ENCODE peak calls at places on chromosome X, in nine cellular contexts. W, Q, B, S, I, E, U, N and X are unnamed samples.

GRCh38 chrX:7647826-7648225 is 195.1 kb upstream of the VCX start:
- DNase-seq in N (no peak), E (no peak), U (no peak), B (no peak), S (no peak), W (no peak), I (peak), Q (no peak), X (no peak)

GRCh38 chrX:45515262-45516215 is 314.9 kb upstream of the DIPK2B start:
- DNase-seq in I (peak), U (peak), Q (peak), W (peak), S (peak), B (peak), N (no peak), E (peak), X (no peak)

GRCh38 chrX:22135171-22135711 is 103.1 kb downstream of the PHEX start:
- DNase-seq in B (no peak), W (no peak), E (peak), S (peak), N (no peak), Q (peak), U (peak), I (no peak), X (no peak)

GRCh38 chrX:84168574-84168973 is 19.4 kb downstream of the RPS6KA6 start:
- DNase-seq in W (no peak), B (no peak), U (no peak), Q (no peak), N (no peak), S (peak), I (no peak), E (no peak), X (no peak)

GRCh38 chrX:110162131-110162530 is 155.8 kb downstream of the AMMECR1 start:
- DNase-seq in B (no peak), I (no peak), E (no peak), Q (no peak), S (no peak), U (no peak), W (no peak), N (no peak), X (no peak)

GRCh38 chrX:141469469-141469868 is 115.1 kb downstream of the SPANXA1 start:
- DNase-seq in I (no peak), W (no peak), Q (peak), B (no peak), E (no peak), U (no peak), S (peak), N (no peak), X (no peak)

GRCh38 chrX:122945328-122945727 is 238.8 kb upstream of the GRIA3 start:
- DNase-seq in S (no peak), N (no peak), B (no peak), I (no peak), W (no peak), Q (no peak), E (no peak), U (no peak), X (no peak)

GRCh38 chrX:37287741-37288424 is 61.3 kb upstream of the PRRG1 start:
- DNase-seq in I (no peak), U (no peak), N (no peak), S (no peak), Q (no peak), W (no peak), E (no peak), B (no peak), X (no peak)

GRCh38 chrX:7263961-7264360 is 116.0 kb upstream of the PUDP start:
- DNase-seq in W (no peak), Q (no peak), U (no peak), N (no peak), I (no peak), S (peak), B (no peak), E (peak), X (no peak)

GRCh38 chrX:46547857-46548256 is 2.6 kb upstream of the ZNF674 start:
- DNase-seq in E (peak), B (no peak), U (peak), N (no peak), I (no peak), W (no peak), Q (peak), S (peak), X (no peak)

GRCh38 chrX:138761380-138761779 is 49.9 kb upstream of the FGF13 start:
- DNase-seq in W (no peak), N (no peak), E (no peak), I (no peak), B (no peak), S (no peak), U (no peak), Q (no peak), X (no peak)

GRCh38 chrX:138759217-138759943 is 47.9 kb upstream of the FGF13 start:
- DNase-seq in Q (no peak), B (no peak), I (no peak), E (no peak), N (no peak), W (no peak), U (no peak), S (no peak), X (no peak)

GRCh38 chrX:138754861-138755260 is 43.3 kb upstream of the FGF13 start:
- DNase-seq in I (no peak), S (no peak), Q (no peak), N (no peak), U (no peak), E (no peak), W (no peak), B (no peak), X (no peak)

GRCh38 chrX:138756234-138756633 is 44.7 kb upstream of the FGF13 start:
- DNase-seq in E (no peak), I (peak), N (no peak), Q (peak), U (peak), B (no peak), S (peak), W (peak), X (no peak)
- TF ChIP-seq CTCF in E (peak), I (peak), N (no peak), Q (no peak), U (peak), B (no peak), S (no peak), W (no peak), X (no peak)

DNA sequence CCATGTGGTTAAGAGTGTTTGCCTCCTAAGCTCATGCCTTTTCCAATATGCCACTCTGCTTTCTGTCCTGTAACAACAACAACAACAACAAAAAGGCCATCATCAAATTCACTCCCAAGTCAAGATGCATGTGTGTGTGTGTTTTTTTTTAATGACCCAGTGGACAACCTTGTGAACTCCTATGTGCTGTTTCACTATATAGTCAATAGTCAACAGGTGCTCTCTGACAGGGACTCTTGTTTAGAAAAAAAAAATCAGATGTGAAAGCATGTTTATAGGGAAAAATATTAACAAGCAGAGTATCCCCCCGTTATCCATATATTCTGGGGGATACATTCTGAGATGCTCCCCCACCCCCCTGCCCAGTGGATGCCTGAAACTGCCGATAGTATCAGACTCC is 50.6 kb upstream of the BEND2 start:
- DNase-seq in I (no peak), S (no peak), B (no peak), U (no peak), N (no peak), W (no peak), E (no peak), Q (no peak), X (no peak)
- TF ChIP-seq CTCF in I (no peak), S (no peak), B (no peak), U (no peak), N (no peak), W (no peak), E (no peak), Q (no peak), X (no peak)

GRCh38 chrX:109049903-109050302 is 313.5 kb upstream of the IRS4 start:
- DNase-seq in I (peak), N (no peak), Q (no peak), S (no peak), W (no peak), B (no peak), U (no peak), E (no peak), X (no peak)
- TF ChIP-seq CTCF in I (peak), N (no peak), Q (peak), S (no peak), W (no peak), B (no peak), U (no peak), E (peak), X (peak)

GRCh38 chrX:132774312-132774711 is 184.1 kb downstream of the HS6ST2 start:
- DNase-seq in W (no peak), E (peak), Q (no peak), U (no peak), N (no peak), S (no peak), I (no peak), B (no peak), X (no peak)

GRCh38 chrX:132775230-132775823 is 183.1 kb downstream of the HS6ST2 start:
- DNase-seq in E (no peak), U (no peak), I (no peak), S (no peak), N (no peak), B (no peak), Q (no peak), W (no peak), X (no peak)

DNA sequence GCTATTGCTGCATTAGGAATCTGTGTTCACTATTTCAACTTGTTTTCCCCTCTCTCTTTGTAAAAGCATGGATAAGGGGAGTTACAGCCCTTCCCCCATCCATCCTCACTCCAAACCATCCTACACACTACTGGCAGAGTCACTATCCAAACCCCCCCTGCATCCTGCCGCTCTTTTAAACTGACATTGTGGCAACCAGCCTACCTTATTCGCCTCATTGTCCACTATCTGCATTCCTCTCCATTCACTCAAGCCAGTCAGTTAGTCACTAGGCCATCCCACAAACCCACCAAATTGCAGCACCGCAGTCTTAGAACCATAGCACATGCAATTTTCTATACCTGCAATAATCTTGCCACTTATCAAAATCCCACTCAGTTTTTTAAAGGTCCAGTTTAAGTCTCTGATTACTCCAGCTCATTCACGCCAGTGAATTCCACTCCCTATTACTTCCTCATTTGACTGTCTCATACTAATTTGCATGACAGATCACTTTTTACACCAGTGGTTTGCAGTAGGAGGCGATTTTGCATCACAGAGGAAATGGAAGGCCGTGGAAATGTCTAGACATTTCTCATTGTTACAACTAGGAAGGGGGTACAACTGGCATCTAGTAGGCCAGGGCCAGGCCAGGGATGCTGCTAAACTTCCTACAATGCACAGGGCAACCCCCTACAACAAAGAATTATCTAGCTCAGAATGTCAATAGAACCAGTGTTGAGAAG is 181.8 kb downstream of the HS6ST2 start:
- DNase-seq in N (no peak), B (no peak), S (no peak), U (no peak), E (no peak), W (no peak), I (no peak), Q (no peak), X (no peak)
- TF ChIP-seq CTCF in N (no peak), B (no peak), S (no peak), U (no peak), E (no peak), W (no peak), I (no peak), Q (no peak), X (no peak)

DNA sequence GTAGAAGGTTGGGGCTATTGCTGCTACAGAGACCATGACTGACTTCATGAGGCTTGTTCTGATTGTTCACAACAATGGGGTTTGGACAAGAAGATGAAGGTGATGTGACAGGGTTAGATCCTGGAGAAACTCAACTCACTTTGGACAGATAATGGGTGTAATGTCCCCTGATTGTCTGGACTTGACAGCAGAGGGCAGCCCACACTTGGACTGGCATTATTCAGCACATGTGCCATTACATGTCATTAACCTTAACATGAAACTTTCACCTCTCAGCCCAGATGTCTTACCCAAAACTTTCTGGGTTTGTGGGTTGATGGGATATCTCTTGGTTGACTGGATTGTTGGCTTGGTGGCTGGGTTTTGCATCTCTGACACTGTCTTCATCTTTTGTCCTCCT is 101.5 kb downstream of the MXRA5 start:
- DNase-seq in I (no peak), B (no peak), E (no peak), U (peak), Q (peak), W (no peak), S (peak), N (no peak), X (no peak)
- TF ChIP-seq CTCF in I (no peak), B (no peak), E (no peak), U (no peak), Q (no peak), W (peak), S (no peak), N (no peak), X (peak)

GRCh38 chrX:13868481-13869040 is 51.7 kb upstream of the GPM6B start:
- DNase-seq in W (no peak), N (no peak), B (no peak), S (no peak), U (peak), Q (peak), E (no peak), I (no peak), X (no peak)
- TF ChIP-seq CTCF in W (no peak), N (no peak), B (no peak), S (no peak), U (no peak), Q (no peak), E (no peak), I (no peak), X (no peak)

DNA sequence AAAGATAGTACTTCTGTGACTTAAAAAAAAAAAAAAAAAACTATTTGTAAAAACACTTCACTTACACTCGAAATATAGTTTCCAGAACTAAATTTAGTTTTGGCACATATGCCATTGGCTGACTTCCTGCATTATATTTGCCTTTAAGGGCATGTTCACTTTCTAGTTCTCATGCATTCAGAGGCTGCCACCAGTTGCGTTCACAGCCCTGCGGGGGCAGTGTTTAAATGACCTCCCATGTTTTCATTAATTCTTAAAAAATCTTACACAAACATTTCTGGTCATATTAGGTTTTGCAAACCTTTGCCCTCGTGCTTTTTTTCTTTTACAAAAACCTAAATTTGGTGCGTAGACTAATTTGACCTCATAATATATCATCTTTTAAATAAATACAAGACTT is 12.5 kb upstream of the ARHGAP6 start:
- DNase-seq in Q (no peak), B (no peak), E (no peak), U (no peak), S (no peak), W (no peak), N (no peak), I (no peak), X (no peak)
- TF ChIP-seq CTCF in Q (peak), B (no peak), E (no peak), U (peak), S (no peak), W (no peak), N (no peak), I (peak), X (peak)

GRCh38 chrX:10187421-10187820 is 30.6 kb downstream of the CLCN4 start:
- DNase-seq in U (no peak), W (no peak), B (no peak), N (no peak), S (no peak), Q (no peak), E (no peak), I (no peak), X (no peak)

GRCh38 chrX:10186355-10186754 is 29.6 kb downstream of the CLCN4 start:
- DNase-seq in B (no peak), S (no peak), W (no peak), N (no peak), Q (no peak), U (no peak), E (no peak), I (no peak), X (no peak)

GRCh38 chrX:10193587-10193986 is 36.8 kb downstream of the CLCN4 start:
- DNase-seq in N (no peak), U (no peak), I (no peak), S (no peak), B (no peak), W (no peak), Q (no peak), E (no peak), X (no peak)

GRCh38 chrX:10190367-10190766 is 33.6 kb downstream of the CLCN4 start:
- DNase-seq in B (peak), W (no peak), N (no peak), Q (peak), E (peak), I (peak), U (peak), S (peak), X (no peak)

DNA sequence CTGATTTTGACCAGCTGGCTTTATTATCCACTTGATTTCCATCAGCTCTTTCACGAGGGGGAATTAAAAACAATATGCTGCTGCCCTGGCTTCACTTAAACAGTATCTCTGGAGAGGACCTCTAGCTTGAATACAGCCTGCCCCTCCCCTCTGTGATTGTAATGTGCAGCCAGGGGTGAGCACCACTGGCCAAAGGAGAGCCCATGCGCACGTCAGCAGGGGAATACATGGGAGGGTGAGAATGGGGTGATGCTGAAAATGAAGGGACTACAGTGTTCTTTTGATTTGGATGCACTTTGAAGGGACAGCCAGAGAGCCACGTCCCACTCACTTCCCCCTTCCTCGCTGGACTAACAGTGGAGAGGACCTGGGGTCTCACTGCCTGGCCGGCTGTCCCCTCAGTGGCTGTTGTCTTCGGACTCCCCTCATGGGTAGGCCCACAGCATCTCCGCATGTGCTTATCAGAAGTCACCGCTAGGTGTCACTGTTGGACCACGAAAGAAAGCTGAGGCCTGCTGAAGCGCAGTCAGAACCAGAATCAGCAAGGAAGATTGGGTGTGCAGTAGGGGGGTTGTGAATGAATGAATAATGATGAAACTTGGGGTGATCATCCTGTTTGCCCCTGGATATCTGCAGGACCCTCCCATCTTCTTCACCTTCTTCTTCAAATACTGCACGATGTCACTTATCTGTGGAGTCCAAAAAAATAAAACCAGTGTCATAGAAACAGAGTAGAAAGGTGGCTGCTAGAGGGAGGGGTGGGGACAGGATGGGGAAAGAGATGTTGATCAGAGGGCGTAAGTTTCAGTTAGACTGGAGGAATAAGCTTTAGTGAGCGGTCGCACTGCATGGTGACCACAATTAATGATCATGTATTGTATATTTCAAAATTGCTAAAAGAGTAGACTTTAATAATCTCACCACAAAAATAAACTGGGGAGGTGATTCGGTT is 32.8 kb downstream of the CLCN4 start:
- DNase-seq in B (peak), U (peak), N (peak), S (peak), I (peak), Q (peak), E (peak), W (peak), X (peak)
- TF ChIP-seq CTCF in B (peak), U (peak), N (peak), S (peak), I (peak), Q (peak), E (peak), W (peak), X (peak)